ENCODE peak calls at places on chromosomes 4 and X, in six cellular contexts. Z, M, R, O, C and B are unnamed samples.

GRCh38 chr4:165394275-165394674 is 15.5 kb downstream of the CPE start:
- DNase-seq in Z (no peak), M (peak; percentile 58), R (no peak), O (no peak), C (no peak), B (no peak)

GRCh38 chrX:23904096-23904495 is 3.6 kb downstream of the APOO start:
- DNase-seq in Z (no peak), M (peak; percentile 69), R (no peak), O (peak; percentile 31), C (no peak), B (no peak)

GRCh38 chr4:153246446-153247115 is 42.3 kb downstream of the TRIM2 start:
- DNase-seq in Z (no peak), M (no peak), R (no peak), O (no peak), C (no peak), B (no peak)

GRCh38 chr4:102675142-102675541 is 85.6 kb downstream of the MANBA start:
- DNase-seq in Z (no peak), M (no peak), R (no peak), O (no peak), C (no peak), B (no peak)

GRCh38 chr4:52143815-52144214 is 92.7 kb downstream of the SPATA18 start:
- DNase-seq in Z (no peak), M (peak; percentile 28), R (no peak), O (no peak), C (no peak), B (no peak)

GRCh38 chrX:46072776-46073175 is 472.4 kb downstream of the ZNF674 start:
- DNase-seq in Z (no peak), M (no peak), R (no peak), O (no peak), C (no peak), B (no peak)

GRCh38 chr4:7382634-7383014 is 52.1 kb downstream of the PSAPL1 start:
- DNase-seq in Z (no peak), M (no peak), R (no peak), O (no peak), C (no peak), B (no peak)

GRCh38 chrX:68365356-68365755 is 67.9 kb downstream of the OPHN1 start:
- DNase-seq in Z (no peak), M (peak; percentile 11), R (no peak), O (no peak), C (no peak), B (no peak)

GRCh38 chrX:51006068-51006467 is 95.5 kb downstream of the BMP15 start:
- DNase-seq in Z (no peak), M (no peak), R (no peak), O (no peak), C (no peak), B (no peak)